ENCODE peak calls at places on chromosome 7, in seven cellular contexts. O is endothelial cell; N is stimulated activated CD4-positive, alpha-beta T cell treated with anti-CD3 and anti-CD28 coated beads, TNF-alpha, amount 100 ng/mL, for 24 hours; V is LoVo; C is RWPE1; M is activated CD4-positive, alpha-beta T cell treated with anti-CD3 and anti-CD28 coated beads, Interleukin-2, amount 50 U/mL, for 24 hours; D is neural progenitor cell. W is an unnamed sample.

GRCh38 chr7:87113077-87113476 is 39.2 kb upstream of the DMTF1 start:
- DNase-seq in C (no peak), N (no peak), O (no peak), M (no peak), D (no peak), V (no peak), W (no peak)

GRCh38 chr7:87416682-87417587 is 58.5 kb downstream of the ABCB4 start:
- DNase-seq in N (peak; percentile 31), C (peak; percentile 27), V (peak; percentile 80), M (peak; percentile 23), O (peak; percentile 70), D (peak; percentile 76), W (peak; percentile 67)

GRCh38 chr7:31020652-31021051 is 31.5 kb upstream of the ADCYAP1R1 start:
- DNase-seq in O (no peak), V (no peak), C (no peak), N (no peak), D (no peak), M (no peak), W (no peak)

GRCh38 chr7:139563856-139564255 is 40.4 kb downstream of the CLEC2L start:
- DNase-seq in N (no peak), M (no peak), C (no peak), D (no peak), V (no peak), O (no peak), W (no peak)

GRCh38 chr7:50216626-50217025 is 87.9 kb upstream of the IKZF1 start:
- DNase-seq in D (no peak), M (no peak), C (no peak), O (no peak), V (no peak), N (no peak), W (no peak)

GRCh38 chr7:46680147-46680546 is 759.1 kb upstream of the IGFBP3 start:
- DNase-seq in O (no peak), M (no peak), V (no peak), N (no peak), C (no peak), D (no peak), W (no peak)

GRCh38 chr7:156192921-156193320 is 380.7 kb upstream of the SHH start:
- DNase-seq in D (no peak), O (no peak), V (no peak), C (peak; percentile 40), N (no peak), M (no peak), W (no peak)

GRCh38 chr7:1555046-1555812 is 776 bp downstream of the TMEM184A start:
- DNase-seq in O (no peak), M (no peak), V (peak; percentile 96), C (peak; percentile 99), N (no peak), D (no peak), W (peak; percentile 83)

GRCh38 chr7:9600974-9601373 is 1167.6 kb downstream of the NXPH1 start:
- DNase-seq in C (no peak), M (no peak), O (peak; percentile 65), D (peak; percentile 48), V (no peak), N (no peak), W (no peak)

GRCh38 chr7:155449008-155449879 is 8.7 kb upstream of the EN2 start:
- DNase-seq in N (no peak), V (no peak), O (no peak), C (no peak), D (peak; percentile 72), M (no peak), W (no peak)

GRCh38 chr7:2384354-2385243 is 18.8 kb upstream of the CHST12 start:
- DNase-seq in M (no peak), D (peak; percentile 35), O (no peak), V (no peak), N (no peak), C (no peak), W (no peak)

GRCh38 chr7:44466300-44467216 is 23.9 kb downstream of the NUDCD3 start:
- DNase-seq in C (no peak), O (no peak), M (no peak), V (no peak), D (no peak), N (no peak), W (no peak)

GRCh38 chr7:86762129-86762528 is 118.4 kb downstream of the GRM3 start:
- DNase-seq in D (no peak), V (no peak), M (no peak), C (no peak), N (no peak), O (no peak), W (no peak)

GRCh38 chr7:68276725-68277124 is 1280.1 kb downstream of the TYW1 start:
- DNase-seq in N (no peak), M (no peak), D (no peak), O (no peak), V (no peak), C (no peak), W (no peak)

GRCh38 chr7:134966691-134967090 is 19.6 kb upstream of the AGBL3 start:
- DNase-seq in V (no peak), N (no peak), D (no peak), O (no peak), C (no peak), M (no peak), W (no peak)

GRCh38 chr7:43880596-43880995 is 11.3 kb upstream of the MRPS24 start:
- DNase-seq in M (no peak), D (no peak), O (no peak), V (no peak), N (no peak), C (no peak), W (no peak)

GRCh38 chr7:3695602-3696001 is 394.6 kb downstream of the SDK1 start:
- DNase-seq in D (no peak), N (no peak), O (no peak), V (no peak), C (no peak), M (no peak), W (no peak)

GRCh38 chr7:130875265-130875741 is 141.3 kb upstream of the KLF14 start:
- DNase-seq in D (peak; percentile 73), C (peak; percentile 46), M (no peak), O (peak; percentile 69), V (peak; percentile 59), N (peak; percentile 56), W (no peak)

GRCh38 chr7:107661865-107662379 is 1.3 kb downstream of the SLC26A4 start:
- DNase-seq in M (no peak), V (no peak), N (no peak), D (peak; percentile 10), C (no peak), O (no peak), W (no peak)

W was measured in ureter.